ENCODE peak calls at places on chromosomes 13 and 19, in eight cellular contexts. W, T, C, R, G, N, Z and K are unnamed samples.

GRCh38 chr13:27825153-27825552 is 32.9 kb downstream of the GSX1 start:
- DNase-seq in W (no peak), T (no peak), C (no peak), R (peak; percentile 23), G (no peak), N (no peak), Z (no peak), K (no peak)

GRCh38 chr19:32652893-32653625 is 21.9 kb downstream of the ANKRD27 start:
- DNase-seq in W (peak; percentile 81), T (peak; percentile 68), C (peak; percentile 76), R (no peak), G (no peak), N (no peak), Z (no peak), K (peak; percentile 47)

GRCh38 chr13:114282143-114282685 is 813 bp downstream of the UPF3A start:
- DNase-seq in W (peak; percentile 65), T (no peak), C (peak; percentile 73), R (peak; percentile 72), G (no peak), N (peak; percentile 90), Z (peak; percentile 71), K (peak; percentile 86)

GRCh38 chr13:44231786-44232516 is 141.7 kb upstream of the SERP2 start:
- DNase-seq in W (peak; percentile 96), T (peak; percentile 96), C (peak; percentile 95), R (no peak), G (peak; percentile 97), N (peak; percentile 95), Z (no peak), K (peak; percentile 93)

GRCh38 chr19:34351382-34351802 is 13.6 kb upstream of the GPI start:
- DNase-seq in W (no peak), T (no peak), C (no peak), R (no peak), G (no peak), N (no peak), Z (no peak), K (no peak)

GRCh38 chr19:48565090-48565489 is 13.1 kb downstream of the SULT2B1 start:
- DNase-seq in W (peak; percentile 83), T (peak; percentile 35), C (peak; percentile 54), R (no peak), G (no peak), N (peak; percentile 76), Z (no peak), K (no peak)

GRCh38 chr19:39515551-39516191 is 732 bp downstream of the SELENOV start:
- DNase-seq in W (no peak), T (no peak), C (no peak), R (peak; percentile 61), G (no peak), N (no peak), Z (no peak), K (peak; percentile 80)

GRCh38 chr13:104809483-104809882 is 1726.0 kb downstream of the EFNB2 start:
- DNase-seq in W (no peak), T (peak; percentile 42), C (peak; percentile 52), R (no peak), G (no peak), N (no peak), Z (no peak), K (no peak)

GRCh38 chr19:47310819-47311218 is 1.2 kb downstream of the C5AR1 start:
- DNase-seq in W (peak; percentile 21), T (no peak), C (peak; percentile 52), R (no peak), G (no peak), N (peak; percentile 34), Z (no peak), K (no peak)

GRCh38 chr13:22114630-22115311 is 443.9 kb downstream of the FGF9 start:
- DNase-seq in W (peak; percentile 78), T (no peak), C (peak; percentile 36), R (no peak), G (no peak), N (peak; percentile 35), Z (peak; percentile 26), K (no peak)

GRCh38 chr13:30569901-30570576 is 47.7 kb upstream of the USPL1 start:
- DNase-seq in W (peak; percentile 99), T (peak; percentile 98), C (peak; percentile 95), R (no peak), G (peak; percentile 66), N (peak; percentile 99), Z (no peak), K (peak; percentile 76)

GRCh38 chr19:4633140-4633967 is 6.0 kb upstream of the TNFAIP8L1 start:
- DNase-seq in W (peak; percentile 85), T (peak; percentile 66), C (peak; percentile 68), R (peak; percentile 70), G (peak; percentile 65), N (peak; percentile 68), Z (peak; percentile 57), K (peak; percentile 93)

GRCh38 chr19:7349961-7350711 is 1.4 kb downstream of the ARHGEF18 start:
- DNase-seq in W (no peak), T (no peak), C (no peak), R (no peak), G (no peak), N (no peak), Z (peak; percentile 79), K (no peak)

GRCh38 chr19:14563989-14564650 is 7.7 kb downstream of the NDUFB7 start:
- DNase-seq in W (no peak), T (no peak), C (no peak), R (peak; percentile 71), G (peak; percentile 68), N (peak; percentile 38), Z (peak; percentile 90), K (no peak)

GRCh38 chr13:29707876-29708543 is 112.5 kb upstream of the SLC7A1 start:
- DNase-seq in W (peak; percentile 41), T (no peak), C (peak; percentile 34), R (peak; percentile 74), G (peak; percentile 21), N (peak; percentile 79), Z (peak; percentile 54), K (no peak)

GRCh38 chr13:33057019-33057785 is 41.0 kb downstream of the KL start:
- DNase-seq in W (peak; percentile 6), T (no peak), C (no peak), R (peak; percentile 52), G (no peak), N (peak; percentile 45), Z (peak; percentile 4), K (peak; percentile 76)

GRCh38 chr13:67438465-67438864 is 208.3 kb upstream of the PCDH9 start:
- DNase-seq in W (no peak), T (no peak), C (peak; percentile 17), R (peak; percentile 49), G (no peak), N (no peak), Z (no peak), K (no peak)

GRCh38 chr19:7393459-7393858 is 44.7 kb downstream of the ARHGEF18 start:
- DNase-seq in W (no peak), T (no peak), C (no peak), R (no peak), G (no peak), N (no peak), Z (no peak), K (peak; percentile 74)

GRCh38 chr19:35404879-35405622 is 34.2 kb downstream of the GPR42 start:
- DNase-seq in W (peak; percentile 92), T (peak; percentile 80), C (peak; percentile 88), R (peak; percentile 39), G (no peak), N (peak; percentile 99), Z (no peak), K (peak; percentile 93)

GRCh38 chr19:51743405-51743804 is 8.3 kb downstream of the FPR1 start:
- DNase-seq in W (no peak), T (no peak), C (no peak), R (no peak), G (no peak), N (peak; percentile 23), Z (no peak), K (peak; percentile 71)

GRCh38 chr19:31349160-31349881 is at the start of gene TSHZ3:
- DNase-seq in W (peak; percentile 87), T (peak; percentile 81), C (peak; percentile 92), R (peak; percentile 83), G (no peak), N (peak; percentile 84), Z (no peak), K (peak; percentile 96)

GRCh38 chr19:5948697-5949564 is 29.0 kb downstream of the RANBP3 start:
- DNase-seq in W (no peak), T (no peak), C (no peak), R (no peak), G (no peak), N (no peak), Z (no peak), K (peak; percentile 31)

DNA sequence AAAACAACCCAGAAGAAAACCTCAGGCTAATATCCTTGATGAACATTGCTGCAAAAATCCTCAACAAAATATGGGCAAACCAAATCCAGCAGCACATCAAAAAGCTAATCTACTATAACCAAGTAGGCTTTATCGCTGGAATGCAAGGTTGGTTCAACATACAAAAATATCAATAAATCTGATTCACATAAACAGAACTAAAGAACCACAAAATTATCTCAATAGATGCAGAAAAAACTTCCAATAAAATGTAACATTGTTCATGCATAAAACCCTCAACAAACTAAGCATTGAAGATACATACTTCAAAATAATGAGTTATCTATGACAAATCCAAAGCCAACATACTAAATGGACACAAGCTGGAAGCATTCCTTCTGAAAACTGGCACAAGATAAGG is 8.8 kb downstream of the ZNF724 start:
- DNase-seq in W (no peak), T (no peak), C (peak; percentile 10), R (no peak), G (no peak), N (peak; percentile 27), Z (peak; percentile 41), K (no peak)
- H3K9me3 ChIP-seq in W (peaks cover 22% of the 10 kb centered on the region), T (peaks cover 17% of the 10 kb centered on the region), C (no peaks in the 10 kb centered on the region), R (peaks cover 40% of the 10 kb centered on the region), G (peaks cover 7% of the 10 kb centered on the region), N (peaks cover 3% of the 10 kb centered on the region), Z (peaks cover 68% of the 10 kb centered on the region), K (peaks cover 2% of the 10 kb centered on the region)

GRCh38 chr19:8585894-8586750 is 8.9 kb upstream of the MYO1F start:
- DNase-seq in W (no peak), T (peak; percentile 20), C (no peak), R (peak; percentile 90), G (peak; percentile 49), N (peak; percentile 37), Z (peak; percentile 47), K (peak; percentile 87)

GRCh38 chr19:8589177-8589714 is 12.0 kb upstream of the MYO1F start:
- DNase-seq in W (no peak), T (no peak), C (no peak), R (no peak), G (no peak), N (no peak), Z (no peak), K (peak; percentile 41)

GRCh38 chr19:8580710-8581281 is 3.6 kb upstream of the MYO1F start:
- DNase-seq in W (peak; percentile 66), T (peak; percentile 32), C (peak; percentile 73), R (peak; percentile 91), G (peak; percentile 56), N (peak; percentile 81), Z (peak; percentile 84), K (peak; percentile 96)

GRCh38 chr19:8585057-8585893 is 8.0 kb upstream of the MYO1F start:
- DNase-seq in W (no peak), T (no peak), C (no peak), R (no peak), G (no peak), N (no peak), Z (no peak), K (peak; percentile 62)
- H3K36me3 ChIP-seq in W (peaks cover 7% of the 10 kb centered on the region), T (no peaks in the 10 kb centered on the region), C (no peaks in the 10 kb centered on the region), R (no peaks in the 10 kb centered on the region), G (no peaks in the 10 kb centered on the region), N (no peaks in the 10 kb centered on the region), Z (no peaks in the 10 kb centered on the region), K (no peaks in the 10 kb centered on the region)

GRCh38 chr19:16111909-16112752 is 442 bp downstream of the RAB8A start:
- DNase-seq in W (no peak), T (no peak), C (no peak), R (no peak), G (no peak), N (peak; percentile 41), Z (no peak), K (peak; percentile 72)
- H2AFZ ChIP-seq in W (peak overlapping the region; percentile 93), T (peak overlapping the region; percentile 87), C (peak overlapping the region; percentile 98), R (peak overlapping the region; percentile 26), G (no peak overlapping the region), N (peak overlapping the region; percentile 91), Z (peak overlapping the region; percentile 38), K (peak overlapping the region; percentile 94)

GRCh38 chr19:3309724-3310123 is 56.7 kb upstream of the NFIC start:
- DNase-seq in W (no peak), T (no peak), C (no peak), R (no peak), G (no peak), N (no peak), Z (no peak), K (no peak)
- H3K9me3 ChIP-seq in W (peaks cover 3% of the 10 kb centered on the region), T (no peaks in the 10 kb centered on the region), C (no peaks in the 10 kb centered on the region), R (no peaks in the 10 kb centered on the region), G (no peaks in the 10 kb centered on the region), N (no peaks in the 10 kb centered on the region), Z (no peaks in the 10 kb centered on the region), K (no peaks in the 10 kb centered on the region)